ENCODE peak calls at places on chromosomes 6 and 20, in five cellular contexts. I is HCT116; N is effector CD4-positive, alpha-beta T cell; F is fibroblast of mammary gland; T is activated effector memory CD4-positive, alpha-beta T cell treated with Interleukin-2 at 50 U/mL for 16 hours. R is an unnamed sample.

GRCh38 chr6:41411961-41412360 is 76.6 kb downstream of the NCR2 start:
- DNase-seq in N (no peak), I (no peak), T (no peak), F (peak), R (no peak)

GRCh38 chr6:90121982-90122381 is 174.7 kb downstream of the BACH2 start:
- DNase-seq in F (peak), N (no peak), I (no peak), T (no peak), R (no peak)

GRCh38 chr20:32336918-32337347 is 21.2 kb upstream of the ASXL1 start:
- DNase-seq in T (no peak), I (no peak), F (peak), N (no peak), R (no peak)

GRCh38 chr20:22691369-22692118 is 107.2 kb upstream of the FOXA2 start:
- DNase-seq in I (peak), F (peak), N (peak), T (peak), R (peak)

GRCh38 chr6:30061766-30062458 is 847 bp downstream of the POLR1H start:
- DNase-seq in I (no peak), F (peak), T (peak), N (peak), R (peak)

GRCh38 chr6:80154160-80154559 is 47.7 kb downstream of the BCKDHB start:
- DNase-seq in I (no peak), T (no peak), N (no peak), F (no peak), R (no peak)

GRCh38 chr6:1771324-1771723 is 161.6 kb downstream of the FOXC1 start:
- DNase-seq in F (peak), I (no peak), T (no peak), N (no peak), R (no peak)

GRCh38 chr6:139540276-139540675 is 165.8 kb upstream of the CITED2 start:
- DNase-seq in F (peak), N (peak), T (peak), I (no peak), R (no peak)

GRCh38 chr20:51354191-51354768 is 188.2 kb downstream of the NFATC2 start:
- DNase-seq in I (no peak), F (peak), T (no peak), N (no peak), R (no peak)

GRCh38 chr6:28296520-28297060 is 15.2 kb downstream of the PGBD1 start:
- DNase-seq in T (no peak), F (no peak), I (no peak), N (no peak), R (peak)

GRCh38 chr20:43448748-43449535 is 8.8 kb upstream of the SRSF6 start:
- DNase-seq in I (peak), F (peak), N (peak), T (peak), R (peak)

GRCh38 chr20:50427740-50428462 is 82.3 kb upstream of the PTPN1 start:
- DNase-seq in N (no peak), F (peak), I (no peak), T (no peak), R (no peak)

GRCh38 chr20:37189617-37190016 is 10.3 kb upstream of the MROH8 start:
- DNase-seq in T (no peak), I (no peak), F (no peak), N (no peak), R (no peak)

GRCh38 chr6:62891065-62891647 is 320.1 kb upstream of the FKBP1C start:
- DNase-seq in T (no peak), F (peak), I (no peak), N (no peak), R (peak)

GRCh38 chr6:98836962-98837944 is 2.9 kb downstream of the POU3F2 start:
- DNase-seq in I (no peak), N (no peak), F (no peak), T (no peak), R (no peak)

GRCh38 chr6:106051241-106051640 is 34.9 kb upstream of the PRDM1 start:
- DNase-seq in T (no peak), F (no peak), I (no peak), N (no peak), R (no peak)

GRCh38 chr6:6915219-6915618 is 192.5 kb upstream of the RREB1 start:
- DNase-seq in F (peak), T (no peak), I (no peak), N (no peak), R (no peak)

GRCh38 chr20:9686455-9686854 is 152.4 kb downstream of the PAK5 start:
- DNase-seq in F (no peak), N (no peak), T (no peak), I (no peak), R (no peak)

GRCh38 chr20:38286586-38287502 is 17.1 kb upstream of the BPI start:
- DNase-seq in I (no peak), N (no peak), T (no peak), F (no peak), R (peak)

GRCh38 chr6:137571854-137572253 is 77.7 kb upstream of the OLIG3 start:
- DNase-seq in I (peak), T (peak), N (peak), F (peak), R (peak)

GRCh38 chr6:148747493-148748160 is 797 bp downstream of the UST start:
- DNase-seq in T (peak), N (peak), F (peak), I (no peak), R (no peak)

GRCh38 chr6:155050311-155050710 is 55.2 kb downstream of the TIAM2 start:
- DNase-seq in F (no peak), T (peak), I (no peak), N (no peak), R (no peak)

GRCh38 chr6:162387723-162388382 is 339.7 kb downstream of the PRKN start:
- DNase-seq in F (no peak), T (no peak), I (no peak), N (no peak), R (no peak)

GRCh38 chr6:156190270-156190669 is 586.9 kb upstream of the ARID1B start:
- DNase-seq in F (no peak), I (no peak), N (no peak), T (no peak), R (no peak)

GRCh38 chr6:26205625-26206574 is 118.7 kb downstream of the HFE start:
- DNase-seq in T (no peak), F (peak), N (no peak), I (peak), R (peak)

GRCh38 chr6:127855542-127856159 is 45.2 kb downstream of the THEMIS start:
- DNase-seq in F (peak), T (peak), N (peak), I (no peak), R (no peak)

GRCh38 chr6:129385117-129385516 is 324.9 kb downstream of the ARHGAP18 start:
- DNase-seq in F (no peak), T (no peak), I (no peak), N (no peak), R (no peak)